ENCODE peak calls at places on chromosome 19, in five cellular contexts. R, A, D, Q and M are unnamed samples.

GRCh38 chr19:9936151-9937000 is at the start of gene OLFM2:
- DNase-seq in R (no peak), A (no peak), D (no peak), Q (no peak), M (no peak)

GRCh38 chr19:33300016-33300981 is 2.0 kb downstream of the CEBPA start:
- DNase-seq in R (no peak), A (peak), D (no peak), Q (peak), M (no peak)

GRCh38 chr19:5281588-5281987 is 59.0 kb downstream of the PTPRS start:
- DNase-seq in R (no peak), A (peak), D (no peak), Q (peak), M (no peak)

GRCh38 chr19:33509774-33510173 is 11.8 kb downstream of the PEPD start:
- DNase-seq in R (no peak), A (no peak), D (no peak), Q (no peak), M (no peak)

GRCh38 chr19:39870171-39870971 is 24.2 kb upstream of the FBL start:
- DNase-seq in R (no peak), A (no peak), D (no peak), Q (no peak), M (no peak)

GRCh38 chr19:1063030-1063908 is 3.7 kb upstream of the ARHGAP45 start:
- DNase-seq in R (no peak), A (no peak), D (peak), Q (no peak), M (peak)

GRCh38 chr19:28485300-28485699 is 727.7 kb downstream of the UQCRFS1 start:
- DNase-seq in R (no peak), A (no peak), D (no peak), Q (no peak), M (no peak)

GRCh38 chr19:28010656-28011055 is 1202.3 kb downstream of the UQCRFS1 start:
- DNase-seq in R (peak), A (no peak), D (no peak), Q (peak), M (no peak)

GRCh38 chr19:39449116-39449797 is 3.9 kb downstream of the SUPT5H start:
- DNase-seq in R (no peak), A (no peak), D (no peak), Q (no peak), M (no peak)

GRCh38 chr19:58317481-58318072 is 9.2 kb upstream of the ZSCAN22 start:
- DNase-seq in R (peak), A (peak), D (no peak), Q (peak), M (no peak)

GRCh38 chr19:55283548-55284393 is at the start of gene BRSK1:
- DNase-seq in R (peak), A (peak), D (no peak), Q (peak), M (no peak)

GRCh38 chr19:38392707-38393308 is 4.3 kb downstream of the SPRED3 start:
- DNase-seq in R (peak), A (no peak), D (no peak), Q (peak), M (no peak)

GRCh38 chr19:38429055-38429810 is 3.2 kb upstream of the RASGRP4 start:
- DNase-seq in R (no peak), A (no peak), D (no peak), Q (no peak), M (no peak)

GRCh38 chr19:43634516-43634876 is 5.2 kb downstream of the CADM4 start:
- DNase-seq in R (no peak), A (no peak), D (no peak), Q (no peak), M (no peak)

GRCh38 chr19:15614507-15615379 is at the start of gene CYP4F8:
- DNase-seq in R (no peak), A (no peak), D (no peak), Q (no peak), M (no peak)

GRCh38 chr19:5917431-5918107 is 3.5 kb downstream of the CAPS start:
- DNase-seq in R (no peak), A (no peak), D (no peak), Q (no peak), M (no peak)

GRCh38 chr19:50797429-50798115 is 7.4 kb downstream of the ACP4 start:
- DNase-seq in R (no peak), A (no peak), D (no peak), Q (no peak), M (no peak)

GRCh38 chr19:55591555-55591954 is 7.8 kb downstream of the FIZ1 start:
- DNase-seq in R (no peak), A (no peak), D (no peak), Q (no peak), M (no peak)

GRCh38 chr19:4068058-4068966 is 1.6 kb upstream of the ZBTB7A start:
- DNase-seq in R (no peak), A (no peak), D (no peak), Q (no peak), M (no peak)

GRCh38 chr19:6935069-6935468 is 47.7 kb downstream of the ADGRE1 start:
- DNase-seq in R (no peak), A (no peak), D (no peak), Q (no peak), M (no peak)

GRCh38 chr19:58024661-58025060 is 9.2 kb upstream of the ZSCAN1 start:
- DNase-seq in R (no peak), A (no peak), D (no peak), Q (no peak), M (no peak)

GRCh38 chr19:38557205-38557799 is 60.5 kb downstream of the MAP4K1 start:
- DNase-seq in R (no peak), A (no peak), D (peak), Q (no peak), M (peak)

GRCh38 chr19:1864480-1865171 is 1.2 kb upstream of the KLF16 start:
- DNase-seq in R (no peak), A (peak), D (no peak), Q (peak), M (peak)

GRCh38 chr19:6644796-6645195 is 25.2 kb downstream of the TNFSF14 start:
- DNase-seq in R (no peak), A (no peak), D (no peak), Q (no peak), M (no peak)

GRCh38 chr19:14203258-14203657 is 2.7 kb downstream of the ADGRL1 start:
- DNase-seq in R (no peak), A (no peak), D (no peak), Q (no peak), M (no peak)
- TF ChIP-seq CTCF in R (no peak), A (no peak), D (no peak), Q (no peak), M (no peak)

GRCh38 chr19:45999653-46000121 is 4.4 kb downstream of the CCDC61 start:
- DNase-seq in R (no peak), A (no peak), D (no peak), Q (peak), M (no peak)
- H3K4me3 ChIP-seq in R (no peak), A (no peak), D (no peak), Q (no peak), M (no peak)

GRCh38 chr19:18901503-18901890 is 5.5 kb upstream of the CERS1 start:
- DNase-seq in R (no peak), A (no peak), D (no peak), Q (no peak), M (no peak)

GRCh38 chr19:18900700-18901502 is 4.9 kb upstream of the CERS1 start:
- DNase-seq in R (no peak), A (no peak), D (no peak), Q (no peak), M (no peak)

GRCh38 chr19:18898081-18898532 is 2.1 kb upstream of the CERS1 start:
- DNase-seq in R (no peak), A (no peak), D (no peak), Q (no peak), M (no peak)

GRCh38 chr19:18898533-18899408 is 2.8 kb upstream of the CERS1 start:
- DNase-seq in R (no peak), A (no peak), D (no peak), Q (no peak), M (no peak)

DNA sequence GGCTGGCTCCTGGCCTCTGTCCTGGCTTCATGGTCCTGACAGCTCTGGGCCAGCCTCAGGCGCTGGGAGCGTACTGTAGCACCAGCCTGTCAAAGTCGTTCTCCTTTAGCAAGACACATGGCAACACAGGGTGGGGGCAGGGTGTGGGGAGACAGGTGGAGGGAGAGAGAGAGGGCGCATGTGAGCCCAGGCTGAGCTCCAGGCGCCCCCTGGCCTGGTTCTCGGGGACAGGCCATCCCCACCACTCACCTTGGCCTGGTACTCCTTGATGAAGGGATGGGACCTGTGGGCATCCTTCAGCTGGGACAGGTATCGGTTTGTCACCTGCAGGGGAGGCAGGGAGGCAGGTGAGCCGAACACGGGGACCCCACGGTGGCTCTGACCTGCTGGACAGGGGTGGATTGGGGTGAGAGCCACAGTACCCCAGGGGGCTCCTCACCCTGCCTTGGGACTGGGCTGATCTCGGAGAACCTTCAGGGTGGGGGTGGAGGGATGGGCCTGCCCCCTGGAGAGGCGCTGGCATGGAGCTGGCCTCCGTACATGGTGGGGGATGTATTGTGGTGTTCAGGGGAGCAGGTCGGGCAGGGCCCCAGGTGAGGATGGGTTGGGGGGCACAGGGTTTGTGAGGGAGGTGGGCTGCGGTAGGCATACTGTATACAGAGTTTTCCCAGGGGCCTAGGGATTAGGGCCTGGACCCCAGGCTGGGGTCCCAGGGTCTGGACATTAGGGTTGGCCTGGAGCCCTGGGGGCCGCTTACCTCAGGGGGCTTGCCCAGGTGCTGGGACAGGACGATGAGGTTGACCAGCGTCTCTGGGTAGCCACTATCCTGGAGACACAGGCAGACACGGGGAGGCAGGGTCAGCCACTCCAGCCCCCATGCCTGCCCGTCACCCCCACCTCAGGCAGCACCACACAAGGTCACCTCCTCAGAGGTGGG is 3.9 kb upstream of the CERS1 start:
- DNase-seq in R (no peak), A (no peak), D (no peak), Q (no peak), M (no peak)
- TF ChIP-seq CTCF in R (no peak), A (no peak), D (no peak), Q (no peak), M (no peak)

GRCh38 chr19:8340341-8341096 is 2.5 kb downstream of the KANK3 start:
- DNase-seq in R (no peak), A (no peak), D (no peak), Q (peak), M (no peak)
- H3K4me3 ChIP-seq in R (no peak), A (no peak), D (no peak), Q (no peak), M (no peak)

GRCh38 chr19:48954595-48955307 is at the start of gene BAX:
- DNase-seq in R (peak), A (peak), D (peak), Q (peak), M (peak)
- TF ChIP-seq CTCF in R (no peak), A (no peak), D (no peak), Q (no peak), M (peak)

DNA sequence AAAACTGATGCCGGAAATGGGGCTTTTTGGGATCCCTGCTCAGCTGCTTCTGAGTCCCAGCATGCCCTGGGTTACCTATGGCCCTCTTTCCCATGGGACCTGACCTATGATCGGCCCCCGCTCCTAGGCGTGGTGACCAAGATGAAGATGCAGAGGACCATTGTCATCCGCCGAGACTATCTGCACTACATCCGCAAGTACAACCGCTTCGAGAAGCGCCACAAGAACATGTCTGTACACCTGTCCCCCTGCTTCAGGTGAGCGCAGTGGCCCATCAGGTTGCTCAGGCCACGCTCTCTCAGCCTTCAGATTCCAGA is 1.5 kb downstream of the RPS11 start:
- DNase-seq in R (no peak), A (no peak), D (no peak), Q (no peak), M (no peak)
- H3K4me3 ChIP-seq in R (peak), A (peak), D (peak), Q (no peak), M (peak)

DNA sequence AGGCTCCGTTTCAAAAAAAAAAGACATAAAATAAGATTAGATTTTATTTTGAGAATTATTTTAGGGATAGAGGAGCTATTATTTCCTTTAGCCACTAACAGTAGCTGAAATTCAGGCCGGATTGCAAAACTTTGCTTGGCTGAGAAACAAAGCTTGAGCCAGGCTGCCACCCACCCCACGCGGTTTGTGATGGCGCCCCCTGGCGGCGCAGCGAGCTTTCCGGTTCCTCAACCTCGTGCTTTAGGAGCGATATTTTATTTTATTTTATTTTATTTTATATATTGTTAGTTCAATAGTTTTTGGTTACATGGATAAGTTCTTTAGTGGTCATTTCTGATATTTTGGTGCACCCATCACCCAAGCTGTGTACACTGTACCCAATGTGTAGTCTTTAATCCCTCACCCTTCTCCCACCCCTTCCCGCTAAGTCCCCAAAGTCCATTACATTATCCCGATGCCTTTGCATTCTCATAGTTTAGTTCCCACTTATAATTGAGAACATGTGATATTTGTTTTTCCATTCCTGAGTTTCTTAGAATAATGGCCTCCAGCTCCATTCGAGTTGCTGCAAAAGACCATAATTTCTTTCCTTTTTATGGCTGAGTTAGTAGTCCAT is 19.8 kb upstream of the CEACAM4 start:
- DNase-seq in R (no peak), A (peak), D (no peak), Q (peak), M (peak)
- TF ChIP-seq CTCF in R (no peak), A (peak), D (peak), Q (peak), M (peak)

GRCh38 chr19:42176990-42177685 is 40.3 kb downstream of the DEDD2 start:
- DNase-seq in R (peak), A (peak), D (no peak), Q (peak), M (peak)

GRCh38 chr19:42176649-42176989 is 40.9 kb downstream of the DEDD2 start:
- DNase-seq in R (peak), A (no peak), D (no peak), Q (no peak), M (no peak)

GRCh38 chr19:42178791-42179500 is 38.5 kb downstream of the DEDD2 start:
- DNase-seq in R (no peak), A (no peak), D (no peak), Q (no peak), M (no peak)

GRCh38 chr19:42175952-42176648 is 41.4 kb downstream of the DEDD2 start:
- DNase-seq in R (peak), A (peak), D (no peak), Q (peak), M (no peak)

DNA sequence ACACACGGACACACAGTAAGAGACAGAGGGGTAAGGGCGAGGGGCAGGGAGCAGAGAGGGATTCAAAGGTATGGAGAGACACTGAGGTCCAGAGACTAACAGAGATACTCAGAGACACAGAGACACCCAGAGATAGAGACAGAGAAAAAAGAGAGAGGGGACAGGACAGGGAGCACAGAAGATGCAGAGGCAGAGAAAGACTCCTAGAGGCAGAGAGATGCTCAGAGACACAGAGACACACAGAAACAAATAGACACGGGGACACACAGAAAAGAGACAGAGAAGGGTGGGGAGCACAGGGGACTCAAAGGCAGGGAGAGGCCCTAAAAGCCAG is 39.8 kb downstream of the DEDD2 start:
- DNase-seq in R (no peak), A (no peak), D (no peak), Q (no peak), M (no peak)
- H3K4me3 ChIP-seq in R (no peak), A (no peak), D (no peak), Q (no peak), M (no peak)